ENCODE peak calls at places on chromosomes 11 and 22, in four cellular contexts. One of them, this sample, is unnamed.

GRCh38 chr22:41822289-41823057 is 10.4 kb upstream of the SREBF2 start:
- DNase-seq in NB4: peak
- DNase-seq in HCT116: peak
- DNase-seq in A549: peak
- DNase-seq in this sample: no peak

GRCh38 chr11:83571301-83571700 is 285.1 kb upstream of the CCDC90B start:
- DNase-seq in A549: no peak
- DNase-seq in NB4: no peak
- DNase-seq in HCT116: no peak
- DNase-seq in this sample: no peak

GRCh38 chr11:75549370-75549958 is 12.6 kb upstream of the SERPINH1 start:
- DNase-seq in NB4: no peak
- DNase-seq in HCT116: no peak
- DNase-seq in A549: no peak
- DNase-seq in this sample: no peak

GRCh38 chr11:79152511-79152910 is 288.3 kb downstream of the TENM4 start:
- DNase-seq in HCT116: no peak
- DNase-seq in NB4: no peak
- DNase-seq in A549: no peak
- DNase-seq in this sample: no peak

GRCh38 chr11:122853971-122854446 is 15.7 kb downstream of the CRTAM start:
- DNase-seq in NB4: peak
- DNase-seq in A549: peak
- DNase-seq in HCT116: peak
- DNase-seq in this sample: no peak

GRCh38 chr11:113412675-113413074 is 25.1 kb downstream of the ANKK1 start:
- DNase-seq in NB4: no peak
- DNase-seq in HCT116: no peak
- DNase-seq in A549: no peak
- DNase-seq in this sample: no peak

GRCh38 chr11:95690100-95690499 is 99.5 kb downstream of the FAM76B start:
- DNase-seq in A549: no peak
- DNase-seq in HCT116: no peak
- DNase-seq in NB4: no peak
- DNase-seq in this sample: no peak

GRCh38 chr11:74121804-74122203 is 49.0 kb downstream of the C2CD3 start:
- DNase-seq in A549: no peak
- DNase-seq in HCT116: no peak
- DNase-seq in NB4: no peak
- DNase-seq in this sample: no peak

GRCh38 chr11:15742626-15743243 is 613.6 kb downstream of the SOX6 start:
- DNase-seq in A549: no peak
- DNase-seq in NB4: peak
- DNase-seq in HCT116: no peak
- DNase-seq in this sample: no peak

GRCh38 chr11:67345949-67346819 is 7.2 kb downstream of the POLD4 start:
- DNase-seq in A549: peak
- DNase-seq in NB4: peak
- DNase-seq in HCT116: peak
- DNase-seq in this sample: no peak

GRCh38 chr11:75576017-75576416 is 14.0 kb downstream of the SERPINH1 start:
- DNase-seq in NB4: no peak
- DNase-seq in HCT116: no peak
- DNase-seq in A549: no peak
- DNase-seq in this sample: no peak

GRCh38 chr11:6557063-6557462 is 46.4 kb downstream of the RRP8 start:
- DNase-seq in A549: no peak
- DNase-seq in HCT116: no peak
- DNase-seq in NB4: no peak
- DNase-seq in this sample: no peak

GRCh38 chr11:71212871-71213559 is 39.4 kb downstream of the SHANK2 start:
- DNase-seq in HCT116: no peak
- DNase-seq in NB4: no peak
- DNase-seq in A549: no peak
- DNase-seq in this sample: no peak

GRCh38 chr11:118660646-118661424 is 18.6 kb downstream of the TREH start:
- DNase-seq in HCT116: no peak
- DNase-seq in NB4: no peak
- DNase-seq in A549: no peak
- DNase-seq in this sample: no peak

GRCh38 chr11:44944853-44945235 is 5.8 kb downstream of the TP53I11 start:
- DNase-seq in HCT116: no peak
- DNase-seq in NB4: no peak
- DNase-seq in A549: no peak
- DNase-seq in this sample: no peak

GRCh38 chr11:110196884-110197420 is 99.5 kb downstream of the RDX start:
- DNase-seq in A549: no peak
- DNase-seq in HCT116: no peak
- DNase-seq in NB4: no peak
- DNase-seq in this sample: no peak

GRCh38 chr22:44091751-44092150 is 67.6 kb downstream of the PARVB start:
- DNase-seq in HCT116: no peak
- DNase-seq in NB4: no peak
- DNase-seq in A549: no peak
- DNase-seq in this sample: no peak

GRCh38 chr22:37498289-37498909 is 12.2 kb upstream of the MFNG start:
- DNase-seq in A549: peak
- DNase-seq in NB4: peak
- DNase-seq in HCT116: no peak
- DNase-seq in this sample: peak

GRCh38 chr22:38139901-38140300 is 29.4 kb upstream of the BAIAP2L2 start:
- DNase-seq in A549: no peak
- DNase-seq in HCT116: no peak
- DNase-seq in NB4: no peak
- DNase-seq in this sample: no peak

GRCh38 chr11:64516226-64516625 is 74.8 kb upstream of the SLC22A12 start:
- DNase-seq in A549: no peak
- DNase-seq in HCT116: no peak
- DNase-seq in NB4: peak
- DNase-seq in this sample: no peak

GRCh38 chr11:128709402-128709801 is 15.5 kb downstream of the FLI1 start:
- DNase-seq in A549: no peak
- DNase-seq in HCT116: no peak
- DNase-seq in NB4: no peak
- DNase-seq in this sample: no peak

GRCh38 chr22:23066200-23067022 is 3.9 kb upstream of the GNAZ start:
- DNase-seq in NB4: no peak
- DNase-seq in HCT116: no peak
- DNase-seq in A549: no peak
- DNase-seq in this sample: no peak
- TF ChIP-seq MAX in NB4: no peak
- TF ChIP-seq MAX in HCT116: no peak
- TF ChIP-seq MAX in A549: no peak
- TF ChIP-seq MAX in this sample: no peak

GRCh38 chr22:36348760-36349159 is 39.0 kb downstream of the MYH9 start:
- DNase-seq in HCT116: no peak
- DNase-seq in A549: no peak
- DNase-seq in NB4: no peak
- DNase-seq in this sample: no peak

GRCh38 chr22:36349726-36350125 is 38.0 kb downstream of the MYH9 start:
- DNase-seq in NB4: no peak
- DNase-seq in HCT116: no peak
- DNase-seq in A549: no peak
- DNase-seq in this sample: no peak

GRCh38 chr22:36351921-36352774 is 35.6 kb downstream of the MYH9 start:
- DNase-seq in A549: peak
- DNase-seq in NB4: no peak
- DNase-seq in HCT116: no peak
- DNase-seq in this sample: no peak

GRCh38 chr22:36352775-36353507 is 34.8 kb downstream of the MYH9 start:
- DNase-seq in A549: peak
- DNase-seq in HCT116: no peak
- DNase-seq in NB4: no peak
- DNase-seq in this sample: no peak

GRCh38 chr22:36350751-36351594 is 36.8 kb downstream of the MYH9 start:
- DNase-seq in HCT116: no peak
- DNase-seq in A549: peak
- DNase-seq in NB4: no peak
- DNase-seq in this sample: no peak
- TF ChIP-seq MAX in HCT116: no peak
- TF ChIP-seq MAX in A549: peak
- TF ChIP-seq MAX in NB4: no peak
- TF ChIP-seq MAX in this sample: no peak

GRCh38 chr22:48065852-48066251 is 1303.4 kb downstream of the TBC1D22A start:
- DNase-seq in A549: no peak
- DNase-seq in HCT116: no peak
- DNase-seq in NB4: no peak
- DNase-seq in this sample: no peak
- TF ChIP-seq MAX in A549: no peak
- TF ChIP-seq MAX in HCT116: no peak
- TF ChIP-seq MAX in NB4: no peak
- TF ChIP-seq MAX in this sample: no peak

GRCh38 chr11:116175707-116176106 is 597.1 kb downstream of the BUD13 start:
- DNase-seq in A549: no peak
- DNase-seq in HCT116: no peak
- DNase-seq in NB4: no peak
- DNase-seq in this sample: no peak
- TF ChIP-seq MAX in A549: no peak
- TF ChIP-seq MAX in HCT116: no peak
- TF ChIP-seq MAX in NB4: no peak
- TF ChIP-seq MAX in this sample: no peak

GRCh38 chr22:46849951-46850350 is 87.5 kb downstream of the TBC1D22A start:
- DNase-seq in HCT116: no peak
- DNase-seq in NB4: no peak
- DNase-seq in A549: no peak
- DNase-seq in this sample: peak
- TF ChIP-seq MAX in HCT116: no peak
- TF ChIP-seq MAX in NB4: no peak
- TF ChIP-seq MAX in A549: no peak
- TF ChIP-seq MAX in this sample: no peak

GRCh38 chr11:132056689-132057088 is 686.3 kb downstream of the NTM start:
- DNase-seq in NB4: peak
- DNase-seq in HCT116: no peak
- DNase-seq in A549: no peak
- DNase-seq in this sample: no peak
- TF ChIP-seq MAX in NB4: no peak
- TF ChIP-seq MAX in HCT116: no peak
- TF ChIP-seq MAX in A549: no peak
- TF ChIP-seq MAX in this sample: no peak

GRCh38 chr11:7899418-7899817 is 31.6 kb downstream of the OR10A6 start:
- DNase-seq in A549: no peak
- DNase-seq in HCT116: no peak
- DNase-seq in NB4: no peak
- DNase-seq in this sample: no peak

GRCh38 chr11:7898666-7899283 is 32.3 kb downstream of the OR10A6 start:
- DNase-seq in HCT116: no peak
- DNase-seq in A549: no peak
- DNase-seq in NB4: no peak
- DNase-seq in this sample: no peak

GRCh38 chr11:7903940-7904339 is 27.1 kb downstream of the OR10A6 start:
- DNase-seq in NB4: no peak
- DNase-seq in A549: no peak
- DNase-seq in HCT116: no peak
- DNase-seq in this sample: no peak

GRCh38 chr11:7900686-7901085 is 30.4 kb downstream of the OR10A6 start:
- DNase-seq in NB4: no peak
- DNase-seq in A549: no peak
- DNase-seq in HCT116: no peak
- DNase-seq in this sample: no peak

GRCh38 chr11:7901319-7901854 is 29.7 kb downstream of the OR10A6 start:
- DNase-seq in HCT116: no peak
- DNase-seq in A549: no peak
- DNase-seq in NB4: no peak
- DNase-seq in this sample: no peak
- TF ChIP-seq MAX in HCT116: no peak
- TF ChIP-seq MAX in A549: no peak
- TF ChIP-seq MAX in NB4: no peak
- TF ChIP-seq MAX in this sample: no peak

DNA sequence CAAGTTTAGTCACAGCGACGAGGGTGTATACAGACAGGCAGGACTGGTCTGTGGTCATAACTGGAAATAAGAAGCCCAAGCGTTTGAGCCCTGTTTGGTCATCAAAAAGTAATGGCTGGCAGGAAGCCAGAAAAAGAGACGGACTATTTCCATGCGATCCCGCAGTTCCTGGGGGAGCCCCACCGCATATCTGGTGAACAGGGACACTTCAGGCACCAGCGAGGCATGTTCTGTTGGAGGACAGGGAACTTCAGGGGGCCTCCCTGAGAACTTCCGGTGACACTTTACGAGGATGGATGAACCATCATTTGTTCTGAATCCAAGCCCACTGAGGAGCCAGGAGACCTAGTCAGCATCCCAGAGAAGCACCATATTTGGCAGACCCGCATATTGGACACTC is 29.7 kb upstream of the TRIM29 start:
- DNase-seq in NB4: peak
- DNase-seq in A549: no peak
- DNase-seq in HCT116: no peak
- DNase-seq in this sample: peak
- TF ChIP-seq MAX in NB4: no peak
- TF ChIP-seq MAX in A549: no peak
- TF ChIP-seq MAX in HCT116: no peak
- TF ChIP-seq MAX in this sample: no peak

GRCh38 chr11:66266378-66267038 is 1.9 kb upstream of the RAB1B start:
- DNase-seq in A549: no peak
- DNase-seq in NB4: no peak
- DNase-seq in HCT116: no peak
- DNase-seq in this sample: no peak
- TF ChIP-seq MAX in A549: no peak
- TF ChIP-seq MAX in NB4: no peak
- TF ChIP-seq MAX in HCT116: no peak
- TF ChIP-seq MAX in this sample: no peak

GRCh38 chr22:22682807-22683667 is 38.6 kb downstream of the GGTLC2 start:
- DNase-seq in NB4: no peak
- DNase-seq in HCT116: no peak
- DNase-seq in A549: peak
- DNase-seq in this sample: no peak

GRCh38 chr22:22682196-22682595 is 37.8 kb downstream of the GGTLC2 start:
- DNase-seq in NB4: no peak
- DNase-seq in A549: no peak
- DNase-seq in HCT116: no peak
- DNase-seq in this sample: no peak

GRCh38 chr22:22683668-22684361 is 39.4 kb downstream of the GGTLC2 start:
- DNase-seq in HCT116: no peak
- DNase-seq in A549: no peak
- DNase-seq in NB4: no peak
- DNase-seq in this sample: no peak

GRCh38 chr22:22685586-22685985 is 41.2 kb downstream of the GGTLC2 start:
- DNase-seq in NB4: no peak
- DNase-seq in A549: no peak
- DNase-seq in HCT116: no peak
- DNase-seq in this sample: no peak

GRCh38 chr22:22684605-22685561 is 40.5 kb downstream of the GGTLC2 start:
- DNase-seq in HCT116: no peak
- DNase-seq in A549: peak
- DNase-seq in NB4: peak
- DNase-seq in this sample: no peak
- TF ChIP-seq MAX in HCT116: no peak
- TF ChIP-seq MAX in A549: no peak
- TF ChIP-seq MAX in NB4: no peak
- TF ChIP-seq MAX in this sample: no peak

This sample was measured in H1.